ENCODE peak calls at places on chromosomes 7 and 10, in seven cellular contexts. One of them, this sample, is unnamed.

GRCh38 chr7:14389052-14389988 is 399.9 kb upstream of the ETV1 start:
- DNase-seq in adrenal gland: no peak
- DNase-seq in thyroid gland: no peak
- DNase-seq in heart right ventricle: no peak
- DNase-seq in mesendoderm: no peak
- DNase-seq in cardiac muscle cell: peak; percentile 47
- DNase-seq in CD8-positive, alpha-beta memory T cell: no peak
- DNase-seq in this sample: no peak

GRCh38 chr7:131057524-131058065 is 270.1 kb upstream of the MKLN1 start:
- DNase-seq in adrenal gland: no peak
- DNase-seq in thyroid gland: no peak
- DNase-seq in heart right ventricle: no peak
- DNase-seq in mesendoderm: no peak
- DNase-seq in cardiac muscle cell: no peak
- DNase-seq in CD8-positive, alpha-beta memory T cell: no peak
- DNase-seq in this sample: no peak

GRCh38 chr7:3979956-3980643 is 679.0 kb downstream of the SDK1 start:
- DNase-seq in adrenal gland: peak; percentile 45
- DNase-seq in thyroid gland: no peak
- DNase-seq in heart right ventricle: no peak
- DNase-seq in mesendoderm: peak; percentile 92
- DNase-seq in cardiac muscle cell: no peak
- DNase-seq in CD8-positive, alpha-beta memory T cell: no peak
- DNase-seq in this sample: no peak

GRCh38 chr10:43304687-43305333 is 37.9 kb upstream of the RASGEF1A start:
- DNase-seq in adrenal gland: peak; percentile 40
- DNase-seq in thyroid gland: peak; percentile 64
- DNase-seq in heart right ventricle: peak; percentile 67
- DNase-seq in mesendoderm: peak; percentile 55
- DNase-seq in cardiac muscle cell: peak; percentile 67
- DNase-seq in CD8-positive, alpha-beta memory T cell: peak; percentile 66
- DNase-seq in this sample: peak; percentile 87

GRCh38 chr7:101294039-101294831 is 27.4 kb downstream of the IFT22 start:
- DNase-seq in adrenal gland: no peak
- DNase-seq in thyroid gland: no peak
- DNase-seq in heart right ventricle: no peak
- DNase-seq in mesendoderm: peak; percentile 93
- DNase-seq in cardiac muscle cell: no peak
- DNase-seq in CD8-positive, alpha-beta memory T cell: no peak
- DNase-seq in this sample: no peak

GRCh38 chr7:38190010-38190409 is 12.0 kb downstream of the STARD3NL start:
- DNase-seq in adrenal gland: no peak
- DNase-seq in thyroid gland: no peak
- DNase-seq in heart right ventricle: no peak
- DNase-seq in mesendoderm: no peak
- DNase-seq in cardiac muscle cell: no peak
- DNase-seq in CD8-positive, alpha-beta memory T cell: no peak
- DNase-seq in this sample: no peak

GRCh38 chr7:21377545-21377944 is 50.3 kb upstream of the SP4 start:
- DNase-seq in adrenal gland: no peak
- DNase-seq in thyroid gland: no peak
- DNase-seq in heart right ventricle: no peak
- DNase-seq in mesendoderm: peak; percentile 20
- DNase-seq in cardiac muscle cell: no peak
- DNase-seq in CD8-positive, alpha-beta memory T cell: no peak
- DNase-seq in this sample: no peak

GRCh38 chr10:131936756-131937155 is 35.9 kb downstream of the PPP2R2D start:
- DNase-seq in adrenal gland: no peak
- DNase-seq in thyroid gland: no peak
- DNase-seq in heart right ventricle: no peak
- DNase-seq in mesendoderm: no peak
- DNase-seq in cardiac muscle cell: no peak
- DNase-seq in CD8-positive, alpha-beta memory T cell: no peak
- DNase-seq in this sample: no peak

GRCh38 chr7:79298145-79298760 is 155.2 kb downstream of the MAGI2 start:
- DNase-seq in adrenal gland: no peak
- DNase-seq in thyroid gland: peak; percentile 18
- DNase-seq in heart right ventricle: peak; percentile 11
- DNase-seq in mesendoderm: peak; percentile 47
- DNase-seq in cardiac muscle cell: peak; percentile 61
- DNase-seq in CD8-positive, alpha-beta memory T cell: no peak
- DNase-seq in this sample: no peak

GRCh38 chr10:29628912-29629526 is 5.8 kb downstream of the SVIL start:
- DNase-seq in adrenal gland: no peak
- DNase-seq in thyroid gland: no peak
- DNase-seq in heart right ventricle: no peak
- DNase-seq in mesendoderm: no peak
- DNase-seq in cardiac muscle cell: no peak
- DNase-seq in CD8-positive, alpha-beta memory T cell: no peak
- DNase-seq in this sample: no peak

GRCh38 chr7:34823650-34824258 is 165.7 kb downstream of the NPSR1 start:
- DNase-seq in adrenal gland: peak; percentile 55
- DNase-seq in thyroid gland: peak; percentile 46
- DNase-seq in heart right ventricle: peak; percentile 20
- DNase-seq in mesendoderm: peak; percentile 56
- DNase-seq in cardiac muscle cell: peak; percentile 65
- DNase-seq in CD8-positive, alpha-beta memory T cell: peak; percentile 61
- DNase-seq in this sample: peak; percentile 47

GRCh38 chr10:11045995-11046394 is 28.3 kb downstream of the CELF2 start:
- DNase-seq in adrenal gland: no peak
- DNase-seq in thyroid gland: peak; percentile 82
- DNase-seq in heart right ventricle: peak; percentile 70
- DNase-seq in mesendoderm: no peak
- DNase-seq in cardiac muscle cell: no peak
- DNase-seq in CD8-positive, alpha-beta memory T cell: no peak
- DNase-seq in this sample: no peak

GRCh38 chr10:132036153-132036886 is 29.4 kb upstream of the JAKMIP3 start:
- DNase-seq in adrenal gland: no peak
- DNase-seq in thyroid gland: peak; percentile 35
- DNase-seq in heart right ventricle: no peak
- DNase-seq in mesendoderm: peak; percentile 35
- DNase-seq in cardiac muscle cell: peak; percentile 64
- DNase-seq in CD8-positive, alpha-beta memory T cell: no peak
- DNase-seq in this sample: no peak

GRCh38 chr10:13930123-13930522 is 343.4 kb downstream of the PRPF18 start:
- DNase-seq in adrenal gland: no peak
- DNase-seq in thyroid gland: no peak
- DNase-seq in heart right ventricle: no peak
- DNase-seq in mesendoderm: peak; percentile 95
- DNase-seq in cardiac muscle cell: peak; percentile 68
- DNase-seq in CD8-positive, alpha-beta memory T cell: peak; percentile 62
- DNase-seq in this sample: no peak

GRCh38 chr10:103584216-103585010 is 90.9 kb downstream of the NEURL1 start:
- DNase-seq in adrenal gland: no peak
- DNase-seq in thyroid gland: no peak
- DNase-seq in heart right ventricle: peak; percentile 17
- DNase-seq in mesendoderm: no peak
- DNase-seq in cardiac muscle cell: no peak
- DNase-seq in CD8-positive, alpha-beta memory T cell: peak; percentile 85
- DNase-seq in this sample: no peak

GRCh38 chr7:19239951-19240350 is 94.7 kb upstream of the FERD3L start:
- DNase-seq in adrenal gland: no peak
- DNase-seq in thyroid gland: no peak
- DNase-seq in heart right ventricle: no peak
- DNase-seq in mesendoderm: no peak
- DNase-seq in cardiac muscle cell: no peak
- DNase-seq in CD8-positive, alpha-beta memory T cell: no peak
- DNase-seq in this sample: no peak

GRCh38 chr10:69644658-69645295 is 14.7 kb downstream of the FAM241B start:
- DNase-seq in adrenal gland: peak; percentile 36
- DNase-seq in thyroid gland: peak; percentile 70
- DNase-seq in heart right ventricle: peak; percentile 40
- DNase-seq in mesendoderm: peak; percentile 72
- DNase-seq in cardiac muscle cell: peak; percentile 83
- DNase-seq in CD8-positive, alpha-beta memory T cell: no peak
- DNase-seq in this sample: peak; percentile 72

GRCh38 chr10:101961591-101962498 is 94.1 kb downstream of the ARMH3 start:
- DNase-seq in adrenal gland: peak; percentile 94
- DNase-seq in thyroid gland: peak; percentile 87
- DNase-seq in heart right ventricle: peak; percentile 66
- DNase-seq in mesendoderm: no peak
- DNase-seq in cardiac muscle cell: no peak
- DNase-seq in CD8-positive, alpha-beta memory T cell: no peak
- DNase-seq in this sample: no peak

GRCh38 chr7:25712500-25712899 is 439.5 kb upstream of the NFE2L3 start:
- DNase-seq in adrenal gland: no peak
- DNase-seq in thyroid gland: no peak
- DNase-seq in heart right ventricle: no peak
- DNase-seq in mesendoderm: no peak
- DNase-seq in cardiac muscle cell: no peak
- DNase-seq in CD8-positive, alpha-beta memory T cell: no peak
- DNase-seq in this sample: no peak

GRCh38 chr10:126504051-126504760 is 115.9 kb upstream of the ADAM12 start:
- DNase-seq in adrenal gland: peak; percentile 31
- DNase-seq in thyroid gland: peak; percentile 26
- DNase-seq in heart right ventricle: peak; percentile 28
- DNase-seq in mesendoderm: peak; percentile 86
- DNase-seq in cardiac muscle cell: peak; percentile 66
- DNase-seq in CD8-positive, alpha-beta memory T cell: no peak
- DNase-seq in this sample: no peak

GRCh38 chr10:114550756-114551290 is 107.3 kb downstream of the ABLIM1 start:
- DNase-seq in adrenal gland: no peak
- DNase-seq in thyroid gland: peak; percentile 18
- DNase-seq in heart right ventricle: no peak
- DNase-seq in mesendoderm: peak; percentile 8
- DNase-seq in cardiac muscle cell: peak; percentile 65
- DNase-seq in CD8-positive, alpha-beta memory T cell: no peak
- DNase-seq in this sample: no peak

GRCh38 chr7:76364198-76364584 is 5.4 kb upstream of the YWHAG start:
- DNase-seq in adrenal gland: peak; percentile 42
- DNase-seq in thyroid gland: peak; percentile 51
- DNase-seq in heart right ventricle: peak; percentile 37
- DNase-seq in mesendoderm: peak; percentile 54
- DNase-seq in cardiac muscle cell: no peak
- DNase-seq in CD8-positive, alpha-beta memory T cell: no peak
- DNase-seq in this sample: peak; percentile 67

GRCh38 chr10:43417950-43418768 is 9.2 kb upstream of the HNRNPF start:
- DNase-seq in adrenal gland: no peak
- DNase-seq in thyroid gland: no peak
- DNase-seq in heart right ventricle: no peak
- DNase-seq in mesendoderm: no peak
- DNase-seq in cardiac muscle cell: no peak
- DNase-seq in CD8-positive, alpha-beta memory T cell: peak; percentile 67
- DNase-seq in this sample: no peak

GRCh38 chr10:70578371-70578947 is 24.1 kb downstream of the PRF1 start:
- DNase-seq in adrenal gland: no peak
- DNase-seq in thyroid gland: no peak
- DNase-seq in heart right ventricle: no peak
- DNase-seq in mesendoderm: no peak
- DNase-seq in cardiac muscle cell: peak; percentile 29
- DNase-seq in CD8-positive, alpha-beta memory T cell: peak; percentile 83
- DNase-seq in this sample: peak; percentile 17

GRCh38 chr7:2131341-2131740 is 101.4 kb downstream of the MAD1L1 start:
- DNase-seq in adrenal gland: no peak
- DNase-seq in thyroid gland: no peak
- DNase-seq in heart right ventricle: no peak
- DNase-seq in mesendoderm: no peak
- DNase-seq in cardiac muscle cell: no peak
- DNase-seq in CD8-positive, alpha-beta memory T cell: no peak
- DNase-seq in this sample: no peak

GRCh38 chr7:104328970-104329825 is 795 bp downstream of the LHFPL3 start:
- DNase-seq in adrenal gland: no peak
- DNase-seq in thyroid gland: no peak
- DNase-seq in heart right ventricle: no peak
- DNase-seq in mesendoderm: peak; percentile 19
- DNase-seq in cardiac muscle cell: no peak
- DNase-seq in CD8-positive, alpha-beta memory T cell: no peak
- DNase-seq in this sample: no peak

GRCh38 chr7:106775552-106775936 is 89.5 kb upstream of the PIK3CG start:
- DNase-seq in adrenal gland: peak; percentile 33
- DNase-seq in thyroid gland: no peak
- DNase-seq in heart right ventricle: no peak
- DNase-seq in mesendoderm: peak; percentile 7
- DNase-seq in cardiac muscle cell: no peak
- DNase-seq in CD8-positive, alpha-beta memory T cell: no peak
- DNase-seq in this sample: no peak

GRCh38 chr7:81887098-81887497 is 117.3 kb upstream of the HGF start:
- DNase-seq in adrenal gland: no peak
- DNase-seq in thyroid gland: no peak
- DNase-seq in heart right ventricle: no peak
- DNase-seq in mesendoderm: no peak
- DNase-seq in cardiac muscle cell: peak; percentile 15
- DNase-seq in CD8-positive, alpha-beta memory T cell: no peak
- DNase-seq in this sample: no peak

GRCh38 chr7:127035203-127035849 is 217.4 kb downstream of the GRM8 start:
- DNase-seq in adrenal gland: no peak
- DNase-seq in thyroid gland: no peak
- DNase-seq in heart right ventricle: no peak
- DNase-seq in mesendoderm: peak; percentile 2
- DNase-seq in cardiac muscle cell: no peak
- DNase-seq in CD8-positive, alpha-beta memory T cell: no peak
- DNase-seq in this sample: no peak

GRCh38 chr10:58554316-58554715 is 41.6 kb downstream of the BICC1 start:
- DNase-seq in adrenal gland: no peak
- DNase-seq in thyroid gland: no peak
- DNase-seq in heart right ventricle: no peak
- DNase-seq in mesendoderm: no peak
- DNase-seq in cardiac muscle cell: no peak
- DNase-seq in CD8-positive, alpha-beta memory T cell: no peak
- DNase-seq in this sample: no peak
- H3K4me1 ChIP-seq in adrenal gland: no peaks in the 10 kb centered on the region
- H3K4me1 ChIP-seq in thyroid gland: peaks cover 12% of the 10 kb centered on the region
- H3K4me1 ChIP-seq in heart right ventricle: no peaks in the 10 kb centered on the region
- H3K4me1 ChIP-seq in mesendoderm: no peaks in the 10 kb centered on the region
- H3K4me1 ChIP-seq in cardiac muscle cell: no peaks in the 10 kb centered on the region
- H3K4me1 ChIP-seq in CD8-positive, alpha-beta memory T cell: no peaks in the 10 kb centered on the region
- H3K4me1 ChIP-seq in this sample: no peaks in the 10 kb centered on the region

GRCh38 chr7:122758501-122758900 is 55.8 kb upstream of the RNF148 start:
- DNase-seq in adrenal gland: no peak
- DNase-seq in thyroid gland: no peak
- DNase-seq in heart right ventricle: no peak
- DNase-seq in mesendoderm: no peak
- DNase-seq in cardiac muscle cell: no peak
- DNase-seq in CD8-positive, alpha-beta memory T cell: no peak
- DNase-seq in this sample: no peak
- H3K27ac ChIP-seq in adrenal gland: no peak overlapping the region
- H3K27ac ChIP-seq in thyroid gland: no peak overlapping the region
- H3K27ac ChIP-seq in heart right ventricle: no peak overlapping the region
- H3K27ac ChIP-seq in mesendoderm: no peak overlapping the region
- H3K27ac ChIP-seq in cardiac muscle cell: no peak overlapping the region
- H3K27ac ChIP-seq in CD8-positive, alpha-beta memory T cell: no peak overlapping the region
- H3K27ac ChIP-seq in this sample: no peak overlapping the region

GRCh38 chr7:946256-946996 is 8.1 kb downstream of the ADAP1 start:
- DNase-seq in adrenal gland: no peak
- DNase-seq in thyroid gland: no peak
- DNase-seq in heart right ventricle: no peak
- DNase-seq in mesendoderm: no peak
- DNase-seq in cardiac muscle cell: no peak
- DNase-seq in CD8-positive, alpha-beta memory T cell: peak; percentile 26
- DNase-seq in this sample: peak; percentile 68
- H3K4me3 ChIP-seq in adrenal gland: no peak overlapping the region
- H3K4me3 ChIP-seq in thyroid gland: peak overlapping the region; percentile 21
- H3K4me3 ChIP-seq in heart right ventricle: no peak overlapping the region
- H3K4me3 ChIP-seq in mesendoderm: no peak overlapping the region
- H3K4me3 ChIP-seq in cardiac muscle cell: no peak overlapping the region
- H3K4me3 ChIP-seq in CD8-positive, alpha-beta memory T cell: no peak overlapping the region
- H3K4me3 ChIP-seq in this sample: no peak overlapping the region

DNA sequence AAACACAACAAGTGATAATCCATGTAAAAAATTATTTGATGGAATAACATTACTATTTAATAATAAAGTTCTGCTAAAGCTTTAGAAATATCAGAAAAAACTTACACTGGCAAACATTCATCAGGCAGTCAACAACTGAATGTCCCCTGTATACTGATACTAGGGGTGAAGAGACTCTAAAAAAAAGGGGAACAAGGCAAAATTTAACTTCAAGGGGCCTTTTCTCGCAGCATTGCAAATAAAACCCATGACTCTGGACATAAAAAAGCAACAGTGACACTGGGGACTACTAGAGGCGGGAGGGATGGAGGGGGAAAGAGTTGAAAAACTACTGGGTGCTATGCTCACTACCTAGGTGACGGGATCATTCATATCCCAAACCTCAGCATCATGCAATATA is 5.8 kb upstream of the IFRD1 start:
- DNase-seq in adrenal gland: no peak
- DNase-seq in thyroid gland: no peak
- DNase-seq in heart right ventricle: no peak
- DNase-seq in mesendoderm: no peak
- DNase-seq in cardiac muscle cell: no peak
- DNase-seq in CD8-positive, alpha-beta memory T cell: no peak
- DNase-seq in this sample: no peak
- H3K4me1 ChIP-seq in adrenal gland: peaks cover 9% of the 10 kb centered on the region
- H3K4me1 ChIP-seq in thyroid gland: peaks cover 5% of the 10 kb centered on the region
- H3K4me1 ChIP-seq in heart right ventricle: peaks cover 4% of the 10 kb centered on the region
- H3K4me1 ChIP-seq in mesendoderm: peaks cover 3% of the 10 kb centered on the region
- H3K4me1 ChIP-seq in cardiac muscle cell: no peaks in the 10 kb centered on the region
- H3K4me1 ChIP-seq in CD8-positive, alpha-beta memory T cell: peaks cover 4% of the 10 kb centered on the region
- H3K4me1 ChIP-seq in this sample: no peaks in the 10 kb centered on the region

This sample was measured in aorta.